ENCODE peak calls at places on chromosomes 6 and 20, in five cellular contexts. Q is C1 segment of cervical spinal cord, T is colonic mucosa, D is ovary, N is AG04450. H is an unnamed sample.

GRCh38 chr6:14512246-14512645 is 394.7 kb downstream of the CD83 start:
- DNase-seq in Q (no peak), T (no peak), D (no peak), N (no peak), H (no peak)

GRCh38 chr20:40416274-40416673 is 272.8 kb downstream of the MAFB start:
- DNase-seq in Q (no peak), T (peak), D (no peak), N (no peak), H (no peak)

GRCh38 chr6:32689531-32690505 is 23.4 kb upstream of the HLA-DQB1 start:
- DNase-seq in Q (no peak), T (no peak), D (no peak), N (no peak), H (no peak)

GRCh38 chr6:71733970-71734899 is 152.1 kb upstream of the RIMS1 start:
- DNase-seq in Q (no peak), T (no peak), D (no peak), N (no peak), H (no peak)

GRCh38 chr6:22062807-22063408 is 233.9 kb downstream of the PRL start:
- DNase-seq in Q (no peak), T (no peak), D (peak), N (no peak), H (no peak)

GRCh38 chr6:30130887-30131862 is 4.8 kb upstream of the TRIM40 start:
- DNase-seq in Q (no peak), T (peak), D (peak), N (peak), H (peak)

GRCh38 chr6:149877678-149878077 is 13.5 kb upstream of the LRP11 start:
- DNase-seq in Q (no peak), T (no peak), D (no peak), N (no peak), H (no peak)

GRCh38 chr20:64064145-64064698 is 1.2 kb downstream of the TCEA2 start:
- DNase-seq in Q (no peak), T (no peak), D (peak), N (no peak), H (no peak)

GRCh38 chr6:21164768-21165326 is 428.7 kb upstream of the SOX4 start:
- DNase-seq in Q (no peak), T (no peak), D (no peak), N (no peak), H (no peak)

GRCh38 chr20:59912609-59913008 is 20.8 kb downstream of the SYCP2 start:
- DNase-seq in Q (no peak), T (no peak), D (no peak), N (no peak), H (no peak)

GRCh38 chr6:22071655-22072054 is 225.2 kb downstream of the PRL start:
- DNase-seq in Q (no peak), T (peak), D (peak), N (no peak), H (no peak)

GRCh38 chr20:47843886-47844567 is 58.7 kb upstream of the SULF2 start:
- DNase-seq in Q (no peak), T (no peak), D (no peak), N (no peak), H (no peak)

GRCh38 chr6:49001856-49002255 is 461.2 kb downstream of the MMUT start:
- DNase-seq in Q (no peak), T (no peak), D (no peak), N (no peak), H (no peak)